ENCODE peak calls at places on chromosomes 1 and 21, in seven cellular contexts. Z, B, J, T, I, O and M are unnamed samples.

GRCh38 chr1:117664314-117664713 is 58.5 kb downstream of the TENT5C start:
- DNase-seq in B (no peak), Z (peak), I (no peak), J (no peak), T (no peak), O (peak), M (no peak)

GRCh38 chr21:34690041-34690792 is 21.4 kb downstream of the CLIC6 start:
- DNase-seq in O (no peak), T (no peak), I (peak), Z (no peak), B (no peak), J (no peak), M (peak)

GRCh38 chr1:183291802-183292515 is 105.9 kb downstream of the LAMC2 start:
- DNase-seq in J (no peak), O (no peak), B (no peak), I (no peak), Z (no peak), T (no peak), M (no peak)

GRCh38 chr1:89331890-89332289 is 32.0 kb upstream of the GBP6 start:
- DNase-seq in T (no peak), Z (no peak), I (no peak), O (no peak), J (no peak), B (no peak), M (no peak)

GRCh38 chr1:55257958-55258357 is 42.8 kb upstream of the USP24 start:
- DNase-seq in I (no peak), J (no peak), B (no peak), O (peak), Z (peak), T (no peak), M (no peak)

GRCh38 chr1:112298558-112298957 is 97.5 kb upstream of the CTTNBP2NL start:
- DNase-seq in I (peak), B (peak), T (no peak), Z (no peak), O (peak), J (peak), M (no peak)

GRCh38 chr21:34908424-34909055 is 140.6 kb downstream of the RUNX1 start:
- DNase-seq in I (no peak), O (peak), Z (no peak), B (no peak), J (no peak), T (no peak), M (no peak)

GRCh38 chr1:6490181-6491075 is 1.0 kb downstream of the PLEKHG5 start:
- DNase-seq in I (peak), T (peak), O (peak), J (peak), B (peak), Z (peak), M (peak)

GRCh38 chr1:47434051-47434842 is 3.6 kb upstream of the FOXD2 start:
- DNase-seq in Z (no peak), O (no peak), J (peak), B (no peak), T (peak), I (no peak), M (no peak)